ENCODE peak calls at places on chromosomes 5 and 9, in nine cellular contexts. One of them, this sample, is unnamed.

GRCh38 chr9:137168907-137169763 is 716 bp downstream of the LRRC26 start:
- DNase-seq in upper lobe of right lung: no peak
- DNase-seq in spleen: no peak
- DNase-seq in mucosa of descending colon: peak; percentile 53
- DNase-seq in tibial artery: no peak
- DNase-seq in HCT116: peak; percentile 65
- DNase-seq in AG09319: no peak
- DNase-seq in OCI-LY7: no peak
- DNase-seq in fibroblast of the aortic adventitia: peak; percentile 15
- DNase-seq in this sample: no peak

GRCh38 chr5:56506586-56506985 is 273.5 kb upstream of the ANKRD55 start:
- DNase-seq in upper lobe of right lung: no peak
- DNase-seq in spleen: no peak
- DNase-seq in mucosa of descending colon: no peak
- DNase-seq in tibial artery: no peak
- DNase-seq in HCT116: no peak
- DNase-seq in AG09319: no peak
- DNase-seq in OCI-LY7: no peak
- DNase-seq in fibroblast of the aortic adventitia: no peak
- DNase-seq in this sample: no peak

GRCh38 chr5:52895070-52895469 is 94.1 kb upstream of the ITGA2 start:
- DNase-seq in upper lobe of right lung: no peak
- DNase-seq in spleen: no peak
- DNase-seq in mucosa of descending colon: no peak
- DNase-seq in tibial artery: no peak
- DNase-seq in HCT116: no peak
- DNase-seq in AG09319: no peak
- DNase-seq in OCI-LY7: no peak
- DNase-seq in fibroblast of the aortic adventitia: no peak
- DNase-seq in this sample: no peak

GRCh38 chr5:104024538-104024937 is 461.9 kb upstream of the NUDT12 start:
- DNase-seq in upper lobe of right lung: no peak
- DNase-seq in spleen: no peak
- DNase-seq in mucosa of descending colon: no peak
- DNase-seq in tibial artery: no peak
- DNase-seq in HCT116: no peak
- DNase-seq in AG09319: no peak
- DNase-seq in OCI-LY7: no peak
- DNase-seq in fibroblast of the aortic adventitia: no peak
- DNase-seq in this sample: no peak

GRCh38 chr9:2817987-2818386 is 25.9 kb downstream of the PUM3 start:
- DNase-seq in upper lobe of right lung: no peak
- DNase-seq in spleen: no peak
- DNase-seq in mucosa of descending colon: no peak
- DNase-seq in tibial artery: no peak
- DNase-seq in HCT116: no peak
- DNase-seq in AG09319: peak; percentile 61
- DNase-seq in OCI-LY7: no peak
- DNase-seq in fibroblast of the aortic adventitia: peak; percentile 98
- DNase-seq in this sample: no peak

GRCh38 chr9:89695441-89695891 is 90.7 kb downstream of the GADD45G start:
- DNase-seq in upper lobe of right lung: peak; percentile 18
- DNase-seq in spleen: no peak
- DNase-seq in mucosa of descending colon: no peak
- DNase-seq in tibial artery: no peak
- DNase-seq in HCT116: no peak
- DNase-seq in AG09319: no peak
- DNase-seq in OCI-LY7: no peak
- DNase-seq in fibroblast of the aortic adventitia: no peak
- DNase-seq in this sample: no peak

GRCh38 chr9:30507166-30507565 is 1877.3 kb upstream of the ACO1 start:
- DNase-seq in upper lobe of right lung: no peak
- DNase-seq in spleen: no peak
- DNase-seq in mucosa of descending colon: no peak
- DNase-seq in tibial artery: no peak
- DNase-seq in HCT116: no peak
- DNase-seq in AG09319: no peak
- DNase-seq in OCI-LY7: no peak
- DNase-seq in fibroblast of the aortic adventitia: no peak
- DNase-seq in this sample: no peak

GRCh38 chr5:139481580-139482049 is 943 bp downstream of the STING1 start:
- DNase-seq in upper lobe of right lung: peak; percentile 73
- DNase-seq in spleen: peak; percentile 78
- DNase-seq in mucosa of descending colon: peak; percentile 47
- DNase-seq in tibial artery: peak; percentile 73
- DNase-seq in HCT116: no peak
- DNase-seq in AG09319: no peak
- DNase-seq in OCI-LY7: no peak
- DNase-seq in fibroblast of the aortic adventitia: peak; percentile 58
- DNase-seq in this sample: no peak

GRCh38 chr9:134267305-134268265 is 58.7 kb upstream of the RXRA start:
- DNase-seq in upper lobe of right lung: no peak
- DNase-seq in spleen: no peak
- DNase-seq in mucosa of descending colon: no peak
- DNase-seq in tibial artery: no peak
- DNase-seq in HCT116: no peak
- DNase-seq in AG09319: no peak
- DNase-seq in OCI-LY7: no peak
- DNase-seq in fibroblast of the aortic adventitia: no peak
- DNase-seq in this sample: no peak
- TF ChIP-seq CTCF in upper lobe of right lung: no peak
- TF ChIP-seq CTCF in spleen: no peak
- TF ChIP-seq CTCF in mucosa of descending colon: no peak
- TF ChIP-seq CTCF in tibial artery: no peak
- TF ChIP-seq CTCF in HCT116: no peak
- TF ChIP-seq CTCF in AG09319: no peak
- TF ChIP-seq CTCF in OCI-LY7: peak; percentile 11
- TF ChIP-seq CTCF in fibroblast of the aortic adventitia: no peak
- TF ChIP-seq CTCF in this sample: no peak

GRCh38 chr5:7534505-7534904 is 138.6 kb downstream of the ADCY2 start:
- DNase-seq in upper lobe of right lung: no peak
- DNase-seq in spleen: no peak
- DNase-seq in mucosa of descending colon: no peak
- DNase-seq in tibial artery: no peak
- DNase-seq in HCT116: no peak
- DNase-seq in AG09319: no peak
- DNase-seq in OCI-LY7: no peak
- DNase-seq in fibroblast of the aortic adventitia: no peak
- DNase-seq in this sample: no peak
- TF ChIP-seq CTCF in upper lobe of right lung: no peak
- TF ChIP-seq CTCF in spleen: no peak
- TF ChIP-seq CTCF in mucosa of descending colon: no peak
- TF ChIP-seq CTCF in tibial artery: no peak
- TF ChIP-seq CTCF in HCT116: no peak
- TF ChIP-seq CTCF in AG09319: no peak
- TF ChIP-seq CTCF in OCI-LY7: no peak
- TF ChIP-seq CTCF in fibroblast of the aortic adventitia: no peak
- TF ChIP-seq CTCF in this sample: no peak

GRCh38 chr9:34337404-34337803 is 8.0 kb downstream of the NUDT2 start:
- DNase-seq in upper lobe of right lung: no peak
- DNase-seq in spleen: no peak
- DNase-seq in mucosa of descending colon: no peak
- DNase-seq in tibial artery: no peak
- DNase-seq in HCT116: no peak
- DNase-seq in AG09319: no peak
- DNase-seq in OCI-LY7: no peak
- DNase-seq in fibroblast of the aortic adventitia: no peak
- DNase-seq in this sample: no peak

GRCh38 chr9:34343605-34344004 is 14.2 kb downstream of the NUDT2 start:
- DNase-seq in upper lobe of right lung: no peak
- DNase-seq in spleen: no peak
- DNase-seq in mucosa of descending colon: no peak
- DNase-seq in tibial artery: no peak
- DNase-seq in HCT116: no peak
- DNase-seq in AG09319: no peak
- DNase-seq in OCI-LY7: no peak
- DNase-seq in fibroblast of the aortic adventitia: no peak
- DNase-seq in this sample: no peak

GRCh38 chr9:34338664-34339063 is 9.3 kb downstream of the NUDT2 start:
- DNase-seq in upper lobe of right lung: no peak
- DNase-seq in spleen: no peak
- DNase-seq in mucosa of descending colon: no peak
- DNase-seq in tibial artery: no peak
- DNase-seq in HCT116: no peak
- DNase-seq in AG09319: no peak
- DNase-seq in OCI-LY7: no peak
- DNase-seq in fibroblast of the aortic adventitia: no peak
- DNase-seq in this sample: no peak

GRCh38 chr9:34343090-34343489 is 13.7 kb downstream of the NUDT2 start:
- DNase-seq in upper lobe of right lung: no peak
- DNase-seq in spleen: no peak
- DNase-seq in mucosa of descending colon: peak; percentile 28
- DNase-seq in tibial artery: peak; percentile 92
- DNase-seq in HCT116: no peak
- DNase-seq in AG09319: no peak
- DNase-seq in OCI-LY7: no peak
- DNase-seq in fibroblast of the aortic adventitia: peak; percentile 82
- DNase-seq in this sample: no peak

DNA sequence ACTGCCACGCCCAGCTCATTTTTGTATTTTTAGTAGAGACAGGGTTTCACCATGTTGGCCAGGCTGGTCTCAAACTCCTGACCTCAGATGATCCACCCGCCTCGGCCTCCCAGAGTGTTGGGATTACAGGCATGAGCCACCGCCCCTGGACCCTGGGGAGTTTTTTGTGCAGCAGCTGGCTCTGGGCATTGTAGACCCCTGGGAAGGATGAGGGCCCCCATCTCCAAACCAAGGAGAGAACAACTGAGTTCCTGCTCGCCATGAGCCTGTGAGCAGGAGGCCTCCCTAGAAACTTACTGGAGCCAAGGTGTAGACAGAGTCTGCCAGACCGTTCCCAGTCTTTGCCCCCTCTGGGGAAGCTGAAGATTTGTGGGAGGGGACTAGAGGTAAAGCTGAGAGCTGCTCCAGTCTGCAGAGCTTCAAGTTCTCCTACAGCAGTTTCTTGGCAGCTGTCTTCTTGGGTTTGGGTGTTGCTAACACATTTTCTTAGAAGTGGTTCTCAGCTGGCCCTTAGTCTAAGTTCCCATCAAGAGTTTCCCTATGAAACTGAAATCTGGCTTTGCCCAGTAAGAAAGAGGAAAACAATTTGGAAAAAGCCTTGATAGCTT is 12.4 kb downstream of the NUDT2 start:
- DNase-seq in upper lobe of right lung: no peak
- DNase-seq in spleen: no peak
- DNase-seq in mucosa of descending colon: no peak
- DNase-seq in tibial artery: no peak
- DNase-seq in HCT116: no peak
- DNase-seq in AG09319: no peak
- DNase-seq in OCI-LY7: no peak
- DNase-seq in fibroblast of the aortic adventitia: no peak
- DNase-seq in this sample: no peak
- TF ChIP-seq CTCF in upper lobe of right lung: no peak
- TF ChIP-seq CTCF in spleen: no peak
- TF ChIP-seq CTCF in mucosa of descending colon: no peak
- TF ChIP-seq CTCF in tibial artery: no peak
- TF ChIP-seq CTCF in HCT116: no peak
- TF ChIP-seq CTCF in AG09319: no peak
- TF ChIP-seq CTCF in OCI-LY7: no peak
- TF ChIP-seq CTCF in fibroblast of the aortic adventitia: no peak
- TF ChIP-seq CTCF in this sample: no peak

GRCh38 chr5:143008809-143009521 is 238.8 kb downstream of the ARHGAP26 start:
- DNase-seq in upper lobe of right lung: no peak
- DNase-seq in spleen: no peak
- DNase-seq in mucosa of descending colon: peak; percentile 52
- DNase-seq in tibial artery: no peak
- DNase-seq in HCT116: peak; percentile 79
- DNase-seq in AG09319: no peak
- DNase-seq in OCI-LY7: no peak
- DNase-seq in fibroblast of the aortic adventitia: peak; percentile 90
- DNase-seq in this sample: no peak
- TF ChIP-seq CTCF in upper lobe of right lung: no peak
- TF ChIP-seq CTCF in spleen: no peak
- TF ChIP-seq CTCF in mucosa of descending colon: no peak
- TF ChIP-seq CTCF in tibial artery: no peak
- TF ChIP-seq CTCF in HCT116: no peak
- TF ChIP-seq CTCF in AG09319: no peak
- TF ChIP-seq CTCF in OCI-LY7: no peak
- TF ChIP-seq CTCF in fibroblast of the aortic adventitia: no peak
- TF ChIP-seq CTCF in this sample: no peak

DNA sequence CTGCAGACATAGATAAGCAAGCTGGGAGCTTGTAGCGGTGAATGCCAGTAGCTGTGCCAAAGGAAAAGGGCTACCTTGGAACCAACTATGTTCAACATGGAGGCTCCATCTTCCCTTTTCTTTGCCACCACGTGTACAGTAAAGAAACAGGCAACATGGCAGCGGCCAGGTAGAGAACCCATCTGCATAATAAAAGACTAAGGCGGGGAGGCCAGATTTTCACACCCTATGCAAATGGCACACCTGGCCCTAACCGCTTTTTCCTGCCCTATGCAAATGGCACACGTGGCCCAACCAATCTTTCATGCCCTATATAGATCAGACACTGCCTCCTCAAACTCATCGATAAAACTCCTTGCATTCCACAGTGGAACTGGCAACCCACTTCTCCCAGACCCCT is 477.5 kb upstream of the EDIL3 start:
- DNase-seq in upper lobe of right lung: no peak
- DNase-seq in spleen: no peak
- DNase-seq in mucosa of descending colon: no peak
- DNase-seq in tibial artery: no peak
- DNase-seq in HCT116: no peak
- DNase-seq in AG09319: no peak
- DNase-seq in OCI-LY7: peak; percentile 1
- DNase-seq in fibroblast of the aortic adventitia: no peak
- DNase-seq in this sample: no peak
- TF ChIP-seq CTCF in upper lobe of right lung: no peak
- TF ChIP-seq CTCF in spleen: no peak
- TF ChIP-seq CTCF in mucosa of descending colon: no peak
- TF ChIP-seq CTCF in tibial artery: no peak
- TF ChIP-seq CTCF in HCT116: no peak
- TF ChIP-seq CTCF in AG09319: no peak
- TF ChIP-seq CTCF in OCI-LY7: no peak
- TF ChIP-seq CTCF in fibroblast of the aortic adventitia: no peak
- TF ChIP-seq CTCF in this sample: no peak

GRCh38 chr9:32351845-32352244 is 32.6 kb upstream of the ACO1 start:
- DNase-seq in upper lobe of right lung: no peak
- DNase-seq in spleen: no peak
- DNase-seq in mucosa of descending colon: no peak
- DNase-seq in tibial artery: no peak
- DNase-seq in HCT116: peak; percentile 41
- DNase-seq in AG09319: no peak
- DNase-seq in OCI-LY7: peak; percentile 7
- DNase-seq in fibroblast of the aortic adventitia: no peak
- DNase-seq in this sample: no peak
- TF ChIP-seq CTCF in upper lobe of right lung: no peak
- TF ChIP-seq CTCF in spleen: no peak
- TF ChIP-seq CTCF in mucosa of descending colon: no peak
- TF ChIP-seq CTCF in tibial artery: no peak
- TF ChIP-seq CTCF in HCT116: peak; percentile 51
- TF ChIP-seq CTCF in AG09319: no peak
- TF ChIP-seq CTCF in OCI-LY7: peak; percentile 49
- TF ChIP-seq CTCF in fibroblast of the aortic adventitia: peak; percentile 29
- TF ChIP-seq CTCF in this sample: no peak

DNA sequence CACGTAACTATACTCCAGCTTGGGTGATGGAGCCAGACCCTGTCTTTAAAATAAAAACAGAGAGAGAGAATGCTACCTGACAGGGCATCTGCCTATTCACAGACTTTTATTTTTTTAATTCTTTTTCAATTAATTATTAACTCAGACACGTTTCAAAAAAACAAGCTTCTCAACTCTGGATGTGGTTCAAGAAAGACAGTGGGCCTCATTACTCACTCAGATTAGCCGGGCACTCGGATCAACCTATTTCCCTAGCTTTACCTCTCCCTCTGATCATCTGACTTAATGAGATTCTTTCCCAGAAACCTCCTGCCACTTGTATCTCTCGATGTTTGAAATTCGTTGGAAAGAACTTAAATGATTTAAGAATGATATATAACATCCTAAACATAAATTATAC is 134.1 kb downstream of the TRPM6 start:
- DNase-seq in upper lobe of right lung: no peak
- DNase-seq in spleen: no peak
- DNase-seq in mucosa of descending colon: no peak
- DNase-seq in tibial artery: no peak
- DNase-seq in HCT116: no peak
- DNase-seq in AG09319: no peak
- DNase-seq in OCI-LY7: no peak
- DNase-seq in fibroblast of the aortic adventitia: no peak
- DNase-seq in this sample: no peak
- TF ChIP-seq CTCF in upper lobe of right lung: no peak
- TF ChIP-seq CTCF in spleen: no peak
- TF ChIP-seq CTCF in mucosa of descending colon: no peak
- TF ChIP-seq CTCF in tibial artery: no peak
- TF ChIP-seq CTCF in HCT116: no peak
- TF ChIP-seq CTCF in AG09319: no peak
- TF ChIP-seq CTCF in OCI-LY7: no peak
- TF ChIP-seq CTCF in fibroblast of the aortic adventitia: no peak
- TF ChIP-seq CTCF in this sample: no peak